ENCODE peak calls at places on chromosome 22, in four cellular contexts. One of them, this sample, is unnamed.

GRCh38 chr22:26429458-26430238 is 588 bp downstream of the ASPHD2 start:
- DNase-seq in heart left ventricle: no peak
- DNase-seq in transverse colon: no peak
- DNase-seq in A549: no peak
- DNase-seq in this sample: no peak

GRCh38 chr22:46754110-46754799 is 8.2 kb upstream of the TBC1D22A start:
- DNase-seq in heart left ventricle: peak; percentile 99
- DNase-seq in transverse colon: peak; percentile 92
- DNase-seq in A549: peak; percentile 92
- DNase-seq in this sample: peak; percentile 99

GRCh38 chr22:49779226-49779625 is 48.4 kb downstream of the BRD1 start:
- DNase-seq in heart left ventricle: peak; percentile 24
- DNase-seq in transverse colon: no peak
- DNase-seq in A549: no peak
- DNase-seq in this sample: no peak

GRCh38 chr22:17767236-17768065 is 6.8 kb downstream of the BID start:
- DNase-seq in heart left ventricle: no peak
- DNase-seq in transverse colon: no peak
- DNase-seq in A549: no peak
- DNase-seq in this sample: no peak

GRCh38 chr22:24950272-24950902 is 2.1 kb upstream of the KIAA1671 start:
- DNase-seq in heart left ventricle: no peak
- DNase-seq in transverse colon: no peak
- DNase-seq in A549: peak; percentile 19
- DNase-seq in this sample: no peak

GRCh38 chr22:41482319-41482935 is 13.5 kb downstream of the ACO2 start:
- DNase-seq in heart left ventricle: no peak
- DNase-seq in transverse colon: no peak
- DNase-seq in A549: no peak
- DNase-seq in this sample: no peak

GRCh38 chr22:20946991-20947390 is 20.1 kb upstream of the AIFM3 start:
- DNase-seq in heart left ventricle: no peak
- DNase-seq in transverse colon: no peak
- DNase-seq in A549: no peak
- DNase-seq in this sample: no peak

GRCh38 chr22:40635008-40635939 is 1.2 kb downstream of the MRTFA start:
- DNase-seq in heart left ventricle: no peak
- DNase-seq in transverse colon: no peak
- DNase-seq in A549: no peak
- DNase-seq in this sample: no peak

GRCh38 chr22:50145741-50146439 is 24.6 kb upstream of the PANX2 start:
- DNase-seq in heart left ventricle: no peak
- DNase-seq in transverse colon: no peak
- DNase-seq in A549: no peak
- DNase-seq in this sample: no peak

GRCh38 chr22:41660416-41660815 is 28.3 kb downstream of the SNU13 start:
- DNase-seq in heart left ventricle: peak; percentile 83
- DNase-seq in transverse colon: no peak
- DNase-seq in A549: no peak
- DNase-seq in this sample: peak; percentile 66

GRCh38 chr22:46576556-46577351 is 39.3 kb upstream of the CELSR1 start:
- DNase-seq in heart left ventricle: peak; percentile 50
- DNase-seq in transverse colon: peak; percentile 66
- DNase-seq in A549: no peak
- DNase-seq in this sample: peak; percentile 58

GRCh38 chr22:19962246-19962908 is 20.8 kb upstream of the TXNRD2 start:
- DNase-seq in heart left ventricle: peak; percentile 78
- DNase-seq in transverse colon: peak; percentile 88
- DNase-seq in A549: peak; percentile 77
- DNase-seq in this sample: peak; percentile 76

GRCh38 chr22:27591060-27591459 is 210.5 kb downstream of the MN1 start:
- DNase-seq in heart left ventricle: no peak
- DNase-seq in transverse colon: no peak
- DNase-seq in A549: no peak
- DNase-seq in this sample: peak; percentile 20

GRCh38 chr22:38873469-38874411 is 1.7 kb upstream of the CBX6 start:
- DNase-seq in heart left ventricle: no peak
- DNase-seq in transverse colon: no peak
- DNase-seq in A549: no peak
- DNase-seq in this sample: no peak

GRCh38 chr22:40258463-40259046 is 80.8 kb downstream of the TNRC6B start:
- DNase-seq in heart left ventricle: no peak
- DNase-seq in transverse colon: no peak
- DNase-seq in A549: peak; percentile 25
- DNase-seq in this sample: no peak

GRCh38 chr22:40463017-40463631 is 92.7 kb downstream of the SGSM3 start:
- DNase-seq in heart left ventricle: no peak
- DNase-seq in transverse colon: peak; percentile 27
- DNase-seq in A549: no peak
- DNase-seq in this sample: no peak

GRCh38 chr22:27358096-27358870 is 443.3 kb downstream of the MN1 start:
- DNase-seq in heart left ventricle: no peak
- DNase-seq in transverse colon: no peak
- DNase-seq in A549: no peak
- DNase-seq in this sample: no peak

GRCh38 chr22:17085277-17086091 is 684 bp downstream of the IL17RA start:
- DNase-seq in heart left ventricle: peak; percentile 45
- DNase-seq in transverse colon: peak; percentile 49
- DNase-seq in A549: no peak
- DNase-seq in this sample: peak; percentile 44

GRCh38 chr22:24592144-24592845 is 578 bp downstream of the LRRC75B start:
- DNase-seq in heart left ventricle: no peak
- DNase-seq in transverse colon: peak; percentile 38
- DNase-seq in A549: peak; percentile 32
- DNase-seq in this sample: no peak

GRCh38 chr22:30701872-30702271 is 7.2 kb downstream of the OSBP2 start:
- DNase-seq in heart left ventricle: no peak
- DNase-seq in transverse colon: no peak
- DNase-seq in A549: no peak
- DNase-seq in this sample: no peak

DNA sequence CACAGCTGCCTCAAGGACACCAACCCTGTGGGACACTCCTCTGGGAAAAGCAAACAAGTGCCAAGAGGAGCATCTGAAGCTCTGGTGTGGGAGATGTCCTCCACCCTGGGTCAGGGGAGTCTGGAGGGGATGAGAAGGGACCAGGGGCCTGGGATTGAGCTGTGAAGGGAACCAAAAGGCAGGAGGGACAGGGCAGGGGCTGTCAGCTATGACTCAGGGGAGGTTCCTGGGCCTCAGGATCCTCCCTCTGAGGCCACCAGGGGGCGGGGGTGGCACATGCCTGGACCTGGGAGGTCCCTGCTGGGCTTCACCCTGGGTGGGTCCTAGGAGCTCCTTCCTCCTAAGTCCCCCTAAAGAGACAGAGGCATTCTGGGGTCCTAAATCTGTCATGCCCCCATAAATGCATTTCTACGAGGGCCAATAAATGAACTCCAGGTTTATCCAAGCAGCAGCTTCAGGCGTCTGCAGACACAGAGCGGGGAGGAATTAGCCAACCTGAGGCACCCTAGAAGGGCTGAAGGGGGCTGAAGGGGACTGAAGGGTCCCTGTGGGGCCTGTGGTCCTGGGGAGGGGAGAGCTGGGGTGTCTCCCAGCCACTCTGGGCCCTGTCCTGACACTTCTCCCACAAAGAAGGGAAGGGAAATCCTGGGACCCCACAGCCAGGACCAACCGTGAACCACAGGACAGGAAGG is 31.9 kb upstream of the IGLL5 start:
- DNase-seq in heart left ventricle: no peak
- DNase-seq in transverse colon: peak; percentile 48
- DNase-seq in A549: no peak
- DNase-seq in this sample: no peak
- TF ChIP-seq CTCF in heart left ventricle: no peak
- TF ChIP-seq CTCF in transverse colon: peak; percentile 44
- TF ChIP-seq CTCF in A549: peak; percentile 12
- TF ChIP-seq CTCF in this sample: no peak

DNA sequence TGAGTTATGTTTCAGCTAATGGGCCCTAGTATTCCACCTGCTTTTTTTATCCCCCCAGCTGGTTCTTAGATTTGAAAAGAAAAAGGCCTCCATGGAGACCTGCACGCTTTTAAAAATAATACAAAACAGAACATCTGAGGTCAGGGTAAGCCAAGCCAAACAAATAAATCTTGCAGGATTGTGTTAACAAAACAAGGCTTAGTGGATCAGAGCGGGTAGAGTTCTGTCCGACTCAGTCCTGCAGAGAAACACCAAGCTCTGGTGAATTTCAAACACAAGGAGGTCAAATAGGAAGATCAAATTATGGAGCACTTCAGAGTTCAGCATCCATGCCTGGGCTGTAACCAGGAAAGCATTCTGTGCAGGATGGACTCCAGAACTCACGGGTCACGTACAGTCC is 86.9 kb downstream of the SYN3 start:
- DNase-seq in heart left ventricle: no peak
- DNase-seq in transverse colon: no peak
- DNase-seq in A549: no peak
- DNase-seq in this sample: no peak
- H3K27ac ChIP-seq in heart left ventricle: no peak overlapping the region
- H3K27ac ChIP-seq in transverse colon: peak overlapping the region; percentile 55
- H3K27ac ChIP-seq in A549: no peak overlapping the region
- H3K27ac ChIP-seq in this sample: no peak overlapping the region

GRCh38 chr22:37519268-37520195 is at the start of gene CARD10:
- DNase-seq in heart left ventricle: peak; percentile 50
- DNase-seq in transverse colon: peak; percentile 68
- DNase-seq in A549: no peak
- DNase-seq in this sample: peak; percentile 38
- TF ChIP-seq POLR2A in heart left ventricle: no peak
- TF ChIP-seq POLR2A in transverse colon: no peak
- TF ChIP-seq POLR2A in A549: no peak
- TF ChIP-seq POLR2A in this sample: no peak

GRCh38 chr22:35546886-35547285 is 6.3 kb downstream of the RASD2 start:
- DNase-seq in heart left ventricle: no peak
- DNase-seq in transverse colon: no peak
- DNase-seq in A549: no peak
- DNase-seq in this sample: no peak

GRCh38 chr22:35549338-35549737 is 8.7 kb downstream of the RASD2 start:
- DNase-seq in heart left ventricle: peak; percentile 78
- DNase-seq in transverse colon: no peak
- DNase-seq in A549: no peak
- DNase-seq in this sample: peak; percentile 71

GRCh38 chr22:35544810-35545209 is 4.2 kb downstream of the RASD2 start:
- DNase-seq in heart left ventricle: no peak
- DNase-seq in transverse colon: no peak
- DNase-seq in A549: no peak
- DNase-seq in this sample: no peak

GRCh38 chr22:35548762-35549106 is 8.1 kb downstream of the RASD2 start:
- DNase-seq in heart left ventricle: no peak
- DNase-seq in transverse colon: no peak
- DNase-seq in A549: no peak
- DNase-seq in this sample: no peak

DNA sequence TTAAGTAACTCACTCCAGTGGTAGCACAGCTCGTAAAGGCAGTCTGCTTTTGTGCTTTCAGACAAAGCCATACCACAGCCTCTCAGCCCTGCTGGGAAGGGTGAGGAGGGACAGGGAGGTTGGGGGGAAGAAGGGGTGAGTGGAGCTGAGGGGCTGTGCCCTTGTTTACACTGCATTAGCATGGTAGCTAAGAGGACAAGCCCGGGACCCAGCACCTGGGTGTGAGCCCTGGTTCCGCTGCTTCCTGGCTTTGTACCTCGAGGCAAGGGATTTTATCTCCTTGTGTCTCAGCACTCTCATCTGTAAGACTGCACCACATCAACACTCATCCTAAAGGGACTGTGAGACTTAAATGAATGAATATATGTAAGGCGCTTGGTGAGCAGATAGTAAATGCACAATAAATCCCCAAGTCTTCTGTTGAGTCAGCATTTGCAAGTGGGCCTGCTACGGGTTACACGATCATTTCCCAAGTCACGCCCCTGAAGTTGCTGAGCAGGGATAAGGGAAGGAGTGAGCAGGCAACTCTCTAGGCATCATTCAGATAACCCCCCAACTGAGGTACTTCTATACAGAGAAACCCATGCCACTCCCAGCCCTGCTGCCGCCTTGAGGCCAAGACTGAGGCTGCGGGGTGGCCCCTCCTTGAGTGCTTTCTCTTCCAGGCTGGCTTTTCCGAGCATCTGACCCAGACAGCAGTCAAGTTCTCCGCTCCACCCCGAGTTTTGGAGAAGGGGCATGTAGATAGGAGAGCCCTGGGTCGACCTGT is 7.5 kb downstream of the RASD2 start:
- DNase-seq in heart left ventricle: no peak
- DNase-seq in transverse colon: no peak
- DNase-seq in A549: no peak
- DNase-seq in this sample: no peak
- TF ChIP-seq CTCF in heart left ventricle: no peak
- TF ChIP-seq CTCF in transverse colon: no peak
- TF ChIP-seq CTCF in A549: no peak
- TF ChIP-seq CTCF in this sample: no peak

GRCh38 chr22:43922123-43922522 is 1.5 kb upstream of the PNPLA3 start:
- DNase-seq in heart left ventricle: no peak
- DNase-seq in transverse colon: no peak
- DNase-seq in A549: no peak
- DNase-seq in this sample: no peak
- H3K27ac ChIP-seq in heart left ventricle: no peak overlapping the region
- H3K27ac ChIP-seq in transverse colon: no peak overlapping the region
- H3K27ac ChIP-seq in A549: no peak overlapping the region
- H3K27ac ChIP-seq in this sample: no peak overlapping the region

GRCh38 chr22:37658133-37659065 is at the start of gene PDXP:
- DNase-seq in heart left ventricle: peak; percentile 100
- DNase-seq in transverse colon: peak; percentile 99
- DNase-seq in A549: peak; percentile 99
- DNase-seq in this sample: peak; percentile 99
- TF ChIP-seq POLR2A in heart left ventricle: no peak
- TF ChIP-seq POLR2A in transverse colon: no peak
- TF ChIP-seq POLR2A in A549: peak; percentile 64
- TF ChIP-seq POLR2A in this sample: peak; percentile 83

GRCh38 chr22:28716686-28717085 is 24.9 kb downstream of the CHEK2 start:
- DNase-seq in heart left ventricle: no peak
- DNase-seq in transverse colon: no peak
- DNase-seq in A549: no peak
- DNase-seq in this sample: no peak
- TF ChIP-seq CTCF in heart left ventricle: no peak
- TF ChIP-seq CTCF in transverse colon: no peak
- TF ChIP-seq CTCF in A549: no peak
- TF ChIP-seq CTCF in this sample: no peak